ENCODE peak calls at places on chromosomes 3 and 15, in ten cellular contexts. Q is cardiac muscle cell; P is mucosa of descending colon; U is kidney epithelial cell; Z is dorsolateral prefrontal cortex; O is fibroblast of mammary gland; X is AG09309; T is epithelial cell of proximal tubule; L is CD4-positive, alpha-beta memory T cell; D is CD8-positive, alpha-beta T cell. R is an unnamed sample.
A peak's percentile ranks its signal among the peaks of the same experiment; 100 is the strongest.

GRCh38 chr15:25894371-25894902 is 31.3 kb upstream of the ATP10A start:
- DNase-seq in Q (no peak), P (no peak), U (no peak), Z (no peak), O (no peak), X (no peak), T (no peak), L (no peak), D (no peak), R (no peak)

GRCh38 chr3:195896361-195897080 is 11.8 kb downstream of the TNK2 start:
- DNase-seq in Q (peak; percentile 91), P (no peak), U (no peak), Z (no peak), O (peak; percentile 70), X (peak; percentile 37), T (no peak), L (no peak), D (no peak), R (peak; percentile 49)

GRCh38 chr3:186209810-186210752 is 101.2 kb upstream of the ETV5 start:
- DNase-seq in Q (peak; percentile 79), P (no peak), U (no peak), Z (peak; percentile 70), O (peak; percentile 71), X (peak; percentile 10), T (no peak), L (no peak), D (no peak), R (peak; percentile 54)

GRCh38 chr15:98858610-98859023 is 149.0 kb downstream of the PGPEP1L start:
- DNase-seq in Q (no peak), P (no peak), U (no peak), Z (no peak), O (no peak), X (no peak), T (no peak), L (no peak), D (no peak), R (no peak)

GRCh38 chr3:193129607-193130006 is 111.4 kb upstream of the PLAAT1 start:
- DNase-seq in Q (no peak), P (no peak), U (no peak), Z (no peak), O (no peak), X (no peak), T (no peak), L (no peak), D (no peak), R (no peak)

GRCh38 chr15:69132935-69133861 is 27.2 kb upstream of the GLCE start:
- DNase-seq in Q (no peak), P (no peak), U (no peak), Z (no peak), O (no peak), X (no peak), T (no peak), L (no peak), D (no peak), R (peak; percentile 73)

GRCh38 chr3:31275583-31275982 is 257.1 kb upstream of the STT3B start:
- DNase-seq in Q (no peak), P (no peak), U (no peak), Z (no peak), O (no peak), X (no peak), T (no peak), L (no peak), D (no peak), R (no peak)

GRCh38 chr3:4343258-4343657 is 40.1 kb downstream of the SETMAR start:
- DNase-seq in Q (no peak), P (no peak), U (no peak), Z (no peak), O (peak; percentile 56), X (peak; percentile 21), T (peak; percentile 22), L (no peak), D (no peak), R (no peak)

GRCh38 chr3:10426346-10427233 is 78.8 kb downstream of the ATP2B2 start:
- DNase-seq in Q (no peak), P (no peak), U (no peak), Z (no peak), O (peak; percentile 24), X (peak; percentile 75), T (no peak), L (no peak), D (no peak), R (no peak)

GRCh38 chr3:72753495-72753894 is 94.8 kb downstream of the SHQ1 start:
- DNase-seq in Q (no peak), P (no peak), U (no peak), Z (no peak), O (no peak), X (no peak), T (no peak), L (no peak), D (no peak), R (no peak)

GRCh38 chr3:118942195-118942594 is 92.5 kb downstream of the IGSF11 start:
- DNase-seq in Q (no peak), P (no peak), U (no peak), Z (no peak), O (no peak), X (no peak), T (no peak), L (no peak), D (no peak), R (no peak)

GRCh38 chr3:118943597-118943996 is 91.0 kb downstream of the IGSF11 start:
- DNase-seq in Q (peak; percentile 2), P (no peak), U (no peak), Z (no peak), O (no peak), X (no peak), T (no peak), L (no peak), D (no peak), R (no peak)

GRCh38 chr3:118941236-118941635 is 93.4 kb downstream of the IGSF11 start:
- DNase-seq in Q (no peak), P (no peak), U (no peak), Z (no peak), O (no peak), X (no peak), T (no peak), L (no peak), D (no peak), R (no peak)

GRCh38 chr3:118945834-118946233 is 88.8 kb downstream of the IGSF11 start:
- DNase-seq in Q (no peak), P (no peak), U (no peak), Z (no peak), O (no peak), X (no peak), T (no peak), L (no peak), D (no peak), R (no peak)

DNA sequence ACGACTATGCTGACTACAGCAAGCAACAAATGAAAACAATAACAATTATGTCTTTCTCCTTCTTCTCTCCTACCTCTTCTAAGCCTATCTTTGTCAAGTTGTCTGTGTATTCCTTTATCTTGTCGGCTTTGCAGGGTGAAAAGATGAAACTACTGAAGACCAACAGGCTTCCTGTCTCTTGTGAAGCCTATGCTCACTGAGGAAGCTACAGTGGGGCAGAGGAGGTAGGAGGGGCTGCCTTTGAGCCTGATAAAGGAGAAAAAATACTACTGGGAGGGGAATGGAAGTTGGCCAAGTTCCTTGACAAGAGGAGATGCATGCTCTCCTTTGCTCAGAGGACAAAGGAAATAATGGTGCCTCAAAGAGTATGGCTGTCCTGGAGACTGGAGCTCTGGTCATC is 92.0 kb downstream of the IGSF11 start:
- DNase-seq in Q (no peak), P (no peak), U (no peak), Z (no peak), O (no peak), X (no peak), T (no peak), L (no peak), D (no peak), R (no peak)
- H3K4me3 ChIP-seq in Q (no peak overlapping the region), P (no peak overlapping the region), U (no peak overlapping the region), Z (no peak overlapping the region), O (no peak overlapping the region), X (no peak overlapping the region), T (no peak overlapping the region), L (no peak overlapping the region), D (no peak overlapping the region), R (no peak overlapping the region)

DNA sequence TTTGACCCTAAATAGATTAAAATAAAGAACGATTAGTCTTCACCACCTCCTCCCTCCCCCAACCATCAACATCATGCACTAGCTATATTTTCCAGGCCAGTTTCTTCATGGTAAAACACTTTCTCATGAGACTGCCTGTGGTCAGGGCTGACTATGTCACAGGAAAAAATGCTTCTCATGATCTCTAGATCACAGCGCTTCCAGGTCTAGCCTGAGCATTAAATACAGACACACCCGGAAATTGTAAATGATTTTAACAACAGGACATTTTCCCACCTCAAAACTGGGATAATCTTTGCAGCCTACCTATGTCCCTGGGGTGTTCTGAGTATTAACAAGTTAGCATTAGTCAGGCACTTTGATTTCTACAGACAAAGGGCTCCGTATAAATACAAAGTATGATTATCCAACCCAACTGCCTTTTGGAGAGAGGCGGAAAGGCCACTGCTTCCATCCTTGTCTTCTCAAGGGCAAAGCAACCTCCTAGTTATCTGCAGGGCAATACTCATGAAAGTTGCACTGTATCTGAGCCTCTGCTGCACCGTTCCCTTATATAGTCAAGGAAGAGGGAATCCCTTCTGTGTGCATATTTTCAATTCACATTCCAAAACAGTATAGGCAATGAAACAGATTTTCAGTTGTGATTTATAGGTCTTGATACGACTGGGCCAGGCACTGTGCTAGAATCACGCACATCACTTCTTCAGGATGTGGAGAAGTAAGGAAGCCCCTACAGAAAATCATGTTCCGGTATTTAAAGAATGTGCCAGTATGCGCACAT is 455.9 kb downstream of the FOXP1 start:
- DNase-seq in Q (peak; percentile 73), P (no peak), U (no peak), Z (no peak), O (peak; percentile 85), X (no peak), T (no peak), L (peak; percentile 33), D (peak; percentile 19), R (no peak)
- H3K4me3 ChIP-seq in Q (no peak overlapping the region), P (no peak overlapping the region), U (no peak overlapping the region), Z (peak overlapping the region; percentile 53), O (peak overlapping the region; percentile 12), X (no peak overlapping the region), T (peak overlapping the region; percentile 5), L (peak overlapping the region; percentile 45), D (peak overlapping the region; percentile 14), R (no peak overlapping the region)

GRCh38 chr3:128800241-128801187 is 74.5 kb downstream of the RAB7A start:
- DNase-seq in Q (no peak), P (no peak), U (no peak), Z (no peak), O (no peak), X (no peak), T (no peak), L (no peak), D (no peak), R (no peak)
- H3K4me3 ChIP-seq in Q (no peak overlapping the region), P (no peak overlapping the region), U (no peak overlapping the region), Z (no peak overlapping the region), O (no peak overlapping the region), X (no peak overlapping the region), T (no peak overlapping the region), L (no peak overlapping the region), D (no peak overlapping the region), R (no peak overlapping the region)

DNA sequence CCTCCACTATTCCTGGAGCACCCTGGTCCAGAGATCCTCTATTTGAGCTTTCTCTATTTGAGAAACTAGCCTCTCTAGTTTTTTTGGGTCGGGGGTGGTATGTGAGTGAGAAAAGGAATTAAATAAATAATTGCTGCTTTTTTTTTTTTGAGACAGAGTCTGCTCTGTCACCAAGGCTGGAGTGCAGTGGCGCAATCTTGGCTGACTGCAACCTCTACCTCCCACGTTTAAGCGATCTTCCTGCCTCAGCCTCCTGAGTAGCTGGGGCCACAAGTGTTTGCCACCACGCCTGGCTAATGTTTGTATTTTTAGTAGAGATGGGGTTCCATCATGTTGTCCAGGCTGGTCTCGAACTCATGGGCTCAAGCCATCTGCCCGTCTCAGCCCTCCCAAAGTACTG is 72.5 kb downstream of the ZNF609 start:
- DNase-seq in Q (peak; percentile 33), P (no peak), U (no peak), Z (no peak), O (peak; percentile 14), X (no peak), T (no peak), L (no peak), D (no peak), R (no peak)
- H3K4me3 ChIP-seq in Q (no peak overlapping the region), P (no peak overlapping the region), U (no peak overlapping the region), Z (no peak overlapping the region), O (no peak overlapping the region), X (no peak overlapping the region), T (no peak overlapping the region), L (no peak overlapping the region), D (no peak overlapping the region), R (no peak overlapping the region)

R was measured in BE2C.